ENCODE peak calls at places on chromosome 13, in seven cellular contexts. W, U, N, Q, D, S and Y are unnamed samples.

GRCh38 chr13:45333251-45333972 is 7.6 kb downstream of the TPT1 start:
- DNase-seq in Q (no peak), N (no peak), S (no peak), D (no peak), U (no peak), W (no peak), Y (no peak)

GRCh38 chr13:41900918-41901317 is 60.0 kb downstream of the VWA8 start:
- DNase-seq in S (no peak), Q (no peak), N (no peak), D (no peak), U (no peak), W (no peak), Y (no peak)

GRCh38 chr13:51928231-51928630 is 66.5 kb downstream of the CCDC70 start:
- DNase-seq in N (no peak), W (no peak), Q (no peak), D (peak; percentile 16), U (no peak), S (no peak), Y (no peak)

GRCh38 chr13:24063281-24063851 is 97.2 kb upstream of the SPATA13 start:
- DNase-seq in U (no peak), D (no peak), N (no peak), S (no peak), Q (no peak), W (no peak), Y (no peak)

GRCh38 chr13:99658266-99658991 is 157.2 kb downstream of the TM9SF2 start:
- DNase-seq in S (peak; percentile 4), D (peak; percentile 61), U (peak; percentile 56), N (peak; percentile 56), Q (no peak), W (peak; percentile 68), Y (peak; percentile 56)

GRCh38 chr13:30463820-30464495 is 1.8 kb downstream of the HMGB1 start:
- DNase-seq in S (no peak), D (peak; percentile 94), Q (no peak), U (peak; percentile 56), W (peak; percentile 67), N (peak; percentile 68), Y (peak; percentile 90)

GRCh38 chr13:80716610-80717081 is 375.7 kb upstream of the SPRY2 start:
- DNase-seq in Q (no peak), S (no peak), U (no peak), W (no peak), D (no peak), N (no peak), Y (no peak)

GRCh38 chr13:77448689-77449088 is 86.8 kb upstream of the SCEL start:
- DNase-seq in U (no peak), N (no peak), D (no peak), S (no peak), Q (peak; percentile 11), W (no peak), Y (no peak)

GRCh38 chr13:54174001-54174400 is 1145.4 kb downstream of the OLFM4 start:
- DNase-seq in W (no peak), D (no peak), U (no peak), N (no peak), Q (no peak), S (no peak), Y (no peak)

GRCh38 chr13:52070929-52071523 is 46.5 kb downstream of the UTP14C start:
- DNase-seq in S (no peak), W (no peak), Q (no peak), U (peak; percentile 57), D (peak; percentile 9), N (peak; percentile 43), Y (no peak)

GRCh38 chr13:26946675-26947342 is 186.2 kb upstream of the GPR12 start:
- DNase-seq in Q (no peak), U (peak; percentile 86), D (peak; percentile 66), S (peak; percentile 27), N (peak; percentile 66), W (no peak), Y (no peak)

GRCh38 chr13:103788061-103788652 is 721.9 kb upstream of the SLC10A2 start:
- DNase-seq in S (no peak), N (no peak), U (no peak), Q (no peak), D (no peak), W (no peak), Y (no peak)

GRCh38 chr13:34357435-34358232 is 539.7 kb downstream of the RFC3 start:
- DNase-seq in W (no peak), S (peak; percentile 27), Q (no peak), D (peak; percentile 5), U (peak; percentile 75), N (peak; percentile 85), Y (no peak)

GRCh38 chr13:26616126-26616525 is 58.6 kb downstream of the WASF3 start:
- DNase-seq in D (no peak), Q (no peak), S (no peak), N (peak; percentile 74), W (no peak), U (peak; percentile 68), Y (no peak)

GRCh38 chr13:85626603-85627002 is 172.6 kb downstream of the SLITRK6 start:
- DNase-seq in S (no peak), Q (no peak), N (no peak), D (no peak), U (no peak), W (no peak), Y (no peak)

GRCh38 chr13:104625196-104625595 is 1559.0 kb upstream of the SLC10A2 start:
- DNase-seq in U (no peak), S (no peak), W (no peak), D (no peak), N (no peak), Q (no peak), Y (no peak)

GRCh38 chr13:46812398-46812797 is 15.4 kb upstream of the ESD start:
- DNase-seq in U (no peak), D (no peak), S (no peak), N (no peak), W (no peak), Q (no peak), Y (no peak)

GRCh38 chr13:36919833-36920611 is at the start of gene SMAD9:
- DNase-seq in U (peak; percentile 66), N (peak; percentile 69), Q (no peak), D (peak; percentile 59), W (peak; percentile 79), S (no peak), Y (no peak)

GRCh38 chr13:91123456-91124127 is 223.9 kb upstream of the MIR17HG start:
- DNase-seq in Q (no peak), U (no peak), W (no peak), D (peak; percentile 5), N (no peak), S (no peak), Y (peak; percentile 15)

GRCh38 chr13:109390391-109390790 is 396.0 kb downstream of the IRS2 start:
- DNase-seq in U (no peak), Q (no peak), N (no peak), S (no peak), D (no peak), W (no peak), Y (no peak)

DNA sequence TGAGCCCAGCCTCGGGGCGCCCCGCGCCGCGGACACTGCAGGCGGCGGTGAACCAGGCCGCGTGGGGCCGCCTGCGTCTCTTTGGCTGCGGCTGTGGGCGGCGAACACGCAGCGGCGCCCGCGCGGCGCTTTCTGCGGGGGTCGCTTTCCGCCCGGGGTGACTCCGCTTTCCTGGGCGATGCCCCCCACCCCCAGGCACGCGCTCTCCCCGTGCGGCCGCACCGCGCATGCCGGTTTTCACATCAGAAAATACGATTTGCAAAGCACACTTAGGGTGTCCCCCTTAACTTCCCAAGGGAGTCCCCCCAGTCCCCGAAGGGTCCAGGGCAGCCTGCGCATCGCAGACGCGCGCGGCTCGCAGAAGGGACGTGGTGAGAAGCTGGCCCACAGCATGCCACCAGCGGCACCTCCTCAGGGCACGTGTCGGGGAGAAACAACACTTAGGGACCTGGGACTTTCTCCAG is 5.3 kb downstream of the F7 start:
- DNase-seq in D (no peak), N (no peak), S (no peak), U (no peak), W (no peak), Q (no peak), Y (no peak)
- H3K4me3 ChIP-seq in D (no peak overlapping the region), N (peak overlapping the region; percentile 26), S (no peak overlapping the region), U (no peak overlapping the region), W (peak overlapping the region; percentile 47), Q (peak overlapping the region; percentile 40), Y (no peak overlapping the region)

GRCh38 chr13:44141725-44142539 is 231.7 kb upstream of the SERP2 start:
- DNase-seq in Q (peak; percentile 93), U (peak; percentile 93), N (peak; percentile 96), S (peak; percentile 79), W (peak; percentile 100), D (peak; percentile 98), Y (peak; percentile 95)
- TF ChIP-seq CTCF in Q (no peak), U (peak; percentile 15), N (no peak), S (no peak), W (peak; percentile 21), D (no peak), Y (no peak)

DNA sequence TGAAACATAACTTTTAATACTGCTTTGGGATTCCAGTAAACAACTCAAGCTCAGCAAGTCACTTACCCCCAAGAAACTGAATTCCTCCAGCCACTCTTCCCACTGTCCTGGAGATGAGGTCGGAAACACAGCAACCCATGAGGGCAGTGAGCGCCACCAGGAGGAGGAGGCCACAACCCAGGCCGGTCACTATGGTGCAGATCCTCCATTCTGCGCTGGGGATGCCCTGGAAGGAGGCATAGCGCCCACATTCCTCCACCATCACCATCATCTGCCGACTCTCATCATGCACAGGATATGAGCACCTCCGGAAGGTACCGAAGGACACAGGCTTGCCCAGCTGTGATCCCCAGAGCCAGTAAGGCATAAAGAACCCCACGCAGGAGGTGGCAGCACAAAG is 2.2 kb downstream of the LHFPL6 start:
- DNase-seq in N (no peak), W (peak; percentile 45), Q (no peak), S (no peak), D (no peak), U (peak; percentile 41), Y (no peak)
- H3K4me3 ChIP-seq in N (peak overlapping the region; percentile 83), W (peak overlapping the region; percentile 86), Q (peak overlapping the region; percentile 92), S (no peak overlapping the region), D (no peak overlapping the region), U (peak overlapping the region; percentile 90), Y (no peak overlapping the region)

GRCh38 chr13:67421475-67421874 is 191.3 kb upstream of the PCDH9 start:
- DNase-seq in Q (no peak), N (no peak), S (no peak), W (no peak), U (no peak), D (no peak), Y (no peak)

GRCh38 chr13:67410645-67411044 is 180.5 kb upstream of the PCDH9 start:
- DNase-seq in D (no peak), N (no peak), U (no peak), W (no peak), S (no peak), Q (no peak), Y (no peak)

DNA sequence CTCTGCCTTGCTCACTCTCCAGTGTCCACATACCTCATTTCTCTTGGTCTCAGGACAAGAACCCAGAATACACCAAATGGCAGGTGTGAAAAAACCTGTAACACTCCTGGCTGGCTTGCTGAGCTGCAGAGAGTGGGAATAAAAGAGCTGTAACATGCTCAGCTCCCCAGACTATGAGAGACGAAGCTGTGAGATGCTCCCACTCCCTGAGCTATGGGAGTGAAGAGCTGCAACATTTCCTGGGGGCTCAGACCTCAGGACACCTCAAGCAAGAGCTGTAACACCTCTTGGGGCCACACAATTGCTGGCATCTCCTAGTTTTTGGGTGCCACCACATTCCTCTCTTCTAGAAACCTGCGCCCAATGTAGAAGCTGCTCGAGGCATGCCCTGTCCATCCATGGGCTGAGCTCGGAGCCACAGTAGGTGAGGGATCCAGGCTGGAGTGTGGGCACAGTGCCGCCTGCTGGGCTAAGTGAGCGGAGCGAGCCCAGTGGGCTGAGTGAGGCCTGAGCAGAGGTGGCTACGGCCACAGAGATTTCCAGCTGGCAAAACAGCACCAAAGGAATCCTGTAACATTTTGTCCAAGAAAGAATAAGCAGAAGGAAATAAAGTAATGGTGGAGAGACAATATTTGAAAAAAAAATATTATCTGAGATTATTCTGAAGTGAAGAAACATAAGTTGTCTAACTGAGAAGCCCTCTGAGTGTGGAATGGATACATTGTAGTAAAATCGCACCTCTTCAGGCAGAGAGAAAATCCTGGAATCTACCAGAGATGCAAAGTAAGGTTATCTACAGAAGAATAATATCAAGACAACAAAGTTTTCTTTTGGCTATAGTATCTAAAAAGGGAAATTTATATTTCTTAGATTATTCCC is 186.2 kb upstream of the PCDH9 start:
- DNase-seq in U (peak; percentile 22), Q (no peak), N (peak; percentile 1), W (no peak), S (no peak), D (peak; percentile 9), Y (no peak)
- TF ChIP-seq CTCF in U (peak; percentile 74), Q (no peak), N (peak; percentile 52), W (no peak), S (peak; percentile 78), D (peak; percentile 60), Y (peak; percentile 42)